ENCODE peak calls at places on chromosome 6, in seven cellular contexts. U is lung; V is cardiac muscle cell; P is dorsolateral prefrontal cortex; G is CD8-positive, alpha-beta T cell; O is esophagus muscularis mucosa; S is lower lobe of right lung. I is an unnamed sample. For H3K27me3, the result is how much of the 10 kb centered on the place peaks cover.

GRCh38 chr6:103273048-103273447 is 1586.7 kb downstream of the HACE1 start:
- DNase-seq in G (no peak), P (no peak), U (no peak), V (no peak), S (no peak), O (no peak), I (no peak)

GRCh38 chr6:123770247-123770949 is 33.3 kb upstream of the NKAIN2 start:
- DNase-seq in G (no peak), U (no peak), P (no peak), O (no peak), S (no peak), V (peak), I (no peak)

GRCh38 chr6:42482126-42482525 is 30.4 kb upstream of the TRERF1 start:
- DNase-seq in U (no peak), G (no peak), P (no peak), S (no peak), V (no peak), O (no peak), I (no peak)

GRCh38 chr6:25450469-25451198 is 171.5 kb downstream of the CARMIL1 start:
- DNase-seq in V (no peak), O (no peak), S (no peak), U (no peak), P (no peak), G (no peak), I (no peak)

GRCh38 chr6:99119109-99120031 is 171.6 kb upstream of the FBXL4 start:
- DNase-seq in U (no peak), S (no peak), P (no peak), V (peak), O (no peak), G (no peak), I (peak)

GRCh38 chr6:2482773-2483172 is 237.4 kb upstream of the GMDS start:
- DNase-seq in S (no peak), V (no peak), G (no peak), U (no peak), P (no peak), O (no peak), I (no peak)

GRCh38 chr6:89413006-89413400 is 930 bp upstream of the RRAGD start:
- DNase-seq in S (peak), P (no peak), V (no peak), U (no peak), O (peak), G (no peak), I (no peak)

GRCh38 chr6:27168108-27168507 is 79.4 kb upstream of the PRSS16 start:
- DNase-seq in G (no peak), O (no peak), U (no peak), V (no peak), S (no peak), P (no peak), I (no peak)

GRCh38 chr6:79100304-79100703 is 22.2 kb upstream of the PHIP start:
- DNase-seq in P (no peak), U (no peak), V (no peak), S (no peak), G (no peak), O (no peak), I (no peak)

GRCh38 chr6:111278738-111279137 is 191.4 kb downstream of the SLC16A10 start:
- DNase-seq in U (no peak), V (no peak), O (no peak), P (no peak), G (no peak), S (no peak), I (no peak)

GRCh38 chr6:26064619-26065257 is 22.5 kb upstream of the HFE start:
- DNase-seq in S (no peak), U (no peak), G (peak), O (no peak), P (no peak), V (peak), I (no peak)

GRCh38 chr6:144262470-144263369 is 22.4 kb upstream of the UTRN start:
- DNase-seq in O (no peak), P (no peak), V (no peak), U (no peak), G (no peak), S (no peak), I (no peak)

GRCh38 chr6:140245641-140246040 is 871.2 kb upstream of the CITED2 start:
- DNase-seq in G (no peak), S (no peak), U (no peak), O (no peak), P (no peak), V (no peak), I (no peak)

GRCh38 chr6:129818251-129818650 is 42.9 kb downstream of the TMEM244 start:
- DNase-seq in U (no peak), P (no peak), O (no peak), V (no peak), G (no peak), S (no peak), I (no peak)

GRCh38 chr6:89221971-89222887 is 5.1 kb upstream of the GABRR1 start:
- DNase-seq in P (no peak), G (no peak), U (no peak), V (peak), O (no peak), S (no peak), I (no peak)

GRCh38 chr6:15254074-15254975 is 8.5 kb downstream of the JARID2 start:
- DNase-seq in G (no peak), S (no peak), V (peak), O (no peak), P (no peak), U (no peak), I (no peak)

GRCh38 chr6:69339163-69339550 is 457.7 kb downstream of the LMBRD1 start:
- DNase-seq in O (no peak), V (no peak), S (no peak), G (no peak), U (no peak), P (no peak), I (no peak)

GRCh38 chr6:169092375-169092774 is 161.3 kb downstream of the THBS2 start:
- DNase-seq in O (peak), V (peak), S (no peak), G (no peak), P (no peak), U (peak), I (no peak)

GRCh38 chr6:124028117-124028516 is 224.5 kb downstream of the NKAIN2 start:
- DNase-seq in P (no peak), U (no peak), O (no peak), G (no peak), S (no peak), V (no peak), I (no peak)

GRCh38 chr6:24228681-24229255 is 102.8 kb downstream of the NRSN1 start:
- DNase-seq in V (peak), G (no peak), U (no peak), P (no peak), O (no peak), S (no peak), I (peak)

GRCh38 chr6:71080151-71080550 is 123.3 kb upstream of the B3GAT2 start:
- DNase-seq in G (no peak), P (no peak), O (no peak), S (no peak), V (no peak), U (no peak), I (no peak)

GRCh38 chr6:86526238-86526637 is 411.1 kb upstream of the HTR1E start:
- DNase-seq in S (no peak), O (no peak), P (no peak), G (no peak), U (no peak), V (no peak), I (no peak)

GRCh38 chr6:34511214-34511922 is 44.8 kb downstream of the SPDEF start:
- DNase-seq in V (no peak), P (no peak), U (no peak), S (peak), O (no peak), G (no peak), I (no peak)

GRCh38 chr6:34511923-34512737 is 44.0 kb downstream of the SPDEF start:
- DNase-seq in S (peak), U (no peak), P (no peak), O (no peak), G (no peak), V (no peak), I (no peak)

GRCh38 chr6:34514112-34514511 is 42.0 kb downstream of the SPDEF start:
- DNase-seq in U (no peak), S (peak), G (no peak), V (no peak), P (no peak), O (no peak), I (no peak)

GRCh38 chr6:34513628-34514027 is 42.5 kb downstream of the SPDEF start:
- DNase-seq in O (no peak), P (no peak), V (no peak), U (no peak), G (no peak), S (peak), I (no peak)

GRCh38 chr6:34512738-34513115 is 43.4 kb downstream of the SPDEF start:
- DNase-seq in G (no peak), V (no peak), U (no peak), S (peak), P (no peak), O (no peak), I (no peak)
- H3K27me3 ChIP-seq in G (under half), V (under half), U (under half), S (under half), P (under half), O (under half), I (under half)

DNA sequence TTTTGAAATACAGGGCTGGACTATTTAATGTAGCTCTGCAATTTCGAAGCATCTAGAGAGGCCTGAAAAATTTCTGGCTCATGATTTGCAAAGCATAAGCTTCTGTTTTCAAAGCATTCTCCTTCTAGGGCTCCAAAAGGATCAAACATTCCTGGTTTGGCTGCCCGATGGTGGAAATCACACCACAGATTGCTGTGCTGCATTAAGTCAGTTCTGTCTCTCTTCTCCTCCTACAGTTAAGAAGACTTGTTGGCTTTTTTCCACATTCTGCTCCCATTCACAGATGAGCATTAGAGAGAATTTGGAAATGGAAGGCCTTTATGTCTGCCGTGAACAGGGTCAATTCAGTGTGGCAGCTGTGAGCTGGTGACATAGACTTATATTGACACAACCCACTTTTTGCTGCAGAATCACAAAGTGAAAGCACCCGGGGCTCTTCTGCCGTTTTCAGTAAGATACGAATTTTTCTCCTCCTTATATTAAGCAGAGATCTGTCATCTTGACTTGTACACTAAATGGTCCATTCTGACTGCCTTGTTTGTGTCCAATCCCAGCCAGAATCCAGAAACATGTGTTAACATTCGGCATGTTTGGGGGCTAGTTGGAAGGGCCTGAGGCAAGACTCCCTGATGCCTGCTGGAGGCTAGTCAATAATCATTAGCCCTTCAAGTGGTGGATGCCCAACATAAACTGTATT is 330.8 kb upstream of the DEFB112 start:
- DNase-seq in P (no peak), U (no peak), V (no peak), G (no peak), O (no peak), S (no peak), I (no peak)
- H3K4me3 ChIP-seq in P (no peak), U (no peak), V (no peak), G (no peak), O (peak), S (no peak), I (no peak)

GRCh38 chr6:107637316-107637715 is 147.4 kb downstream of the SOBP start:
- DNase-seq in P (no peak), O (no peak), G (no peak), U (no peak), V (no peak), S (no peak), I (no peak)

GRCh38 chr6:107641500-107641931 is 151.6 kb downstream of the SOBP start:
- DNase-seq in V (no peak), O (no peak), U (peak), S (peak), P (peak), G (no peak), I (peak)

GRCh38 chr6:107636486-107636885 is 146.6 kb downstream of the SOBP start:
- DNase-seq in U (no peak), V (no peak), G (no peak), P (no peak), O (no peak), S (no peak), I (no peak)

GRCh38 chr6:107637914-107638313 is 148.0 kb downstream of the SOBP start:
- DNase-seq in S (no peak), U (no peak), V (no peak), G (no peak), O (no peak), P (no peak), I (no peak)

DNA sequence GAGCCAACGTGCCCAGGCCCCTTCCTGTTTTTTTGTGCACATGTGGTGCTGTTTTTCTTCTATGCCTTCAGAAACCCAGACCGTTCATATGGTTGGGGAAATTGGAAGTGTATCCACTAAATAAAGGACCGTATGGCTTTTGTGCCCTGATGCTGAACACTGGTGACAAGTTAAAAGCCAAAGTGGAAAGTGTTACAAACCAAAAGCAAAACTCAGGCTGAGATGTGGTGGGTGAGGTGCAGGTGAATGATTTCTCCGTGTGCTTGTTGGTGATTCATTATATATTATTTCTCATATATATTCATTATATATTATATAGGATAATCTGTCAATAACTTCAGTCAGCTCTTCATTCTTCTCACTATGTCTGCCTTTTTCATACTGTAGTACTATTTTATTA is 148.6 kb downstream of the SOBP start:
- DNase-seq in U (no peak), V (no peak), S (no peak), O (no peak), P (no peak), G (no peak), I (no peak)
- TF ChIP-seq CTCF in U (no peak), V (no peak), S (no peak), O (no peak), P (no peak), G (no peak), I (no peak)

GRCh38 chr6:150025201-150025917 is at the start of gene RAET1L:
- DNase-seq in O (no peak), S (no peak), G (no peak), P (no peak), U (peak), V (peak), I (peak)
- H3K27me3 ChIP-seq in O (under half), S (under half), G (under half), P (under half), U (under half), V (half or more), I (under half)

DNA sequence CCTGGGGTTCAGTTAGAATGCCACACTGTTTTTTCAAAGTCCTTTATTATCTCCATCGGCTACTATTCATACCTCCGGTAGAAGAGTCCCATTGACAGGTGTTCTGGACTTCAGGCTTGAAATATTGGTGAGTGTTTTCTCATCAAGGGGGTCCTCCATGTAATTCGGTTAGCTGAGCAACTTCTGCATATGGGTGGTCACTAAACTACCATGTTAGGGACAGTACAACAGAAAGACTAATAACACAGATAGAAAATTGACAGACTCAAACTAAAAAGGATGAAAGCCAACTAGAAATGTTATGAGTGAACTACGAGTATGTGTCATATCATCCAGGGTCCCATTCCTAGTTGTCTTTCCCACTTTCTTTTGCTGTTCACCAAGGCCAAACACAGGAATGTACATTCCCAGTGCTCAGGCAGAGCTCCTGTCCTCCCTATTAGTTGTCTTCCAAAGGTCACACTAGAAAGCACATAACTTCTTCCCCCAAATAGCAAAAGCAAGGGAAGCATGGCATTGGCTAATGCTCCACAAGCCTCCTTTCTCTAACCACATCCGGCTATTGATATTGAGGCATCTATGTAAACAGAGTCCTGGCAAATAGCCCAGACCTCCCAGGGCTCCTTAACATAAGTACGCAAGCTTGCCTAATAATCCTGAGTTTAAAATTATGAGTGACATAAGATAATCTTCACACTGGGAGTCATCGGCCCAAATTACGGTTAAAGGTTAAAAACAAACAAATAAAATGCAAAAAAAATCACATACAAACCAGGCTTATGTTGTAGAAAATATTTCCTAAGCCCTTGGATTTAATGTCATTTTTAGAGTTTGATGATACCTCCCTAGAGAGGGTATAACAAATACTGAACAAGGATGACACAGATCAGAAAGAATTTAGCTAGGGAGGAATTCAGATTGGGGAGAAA is 13.2 kb downstream of the CCN2 start:
- DNase-seq in O (no peak), P (no peak), S (no peak), G (no peak), U (no peak), V (peak), I (peak)
- H3K4me3 ChIP-seq in O (no peak), P (no peak), S (no peak), G (no peak), U (no peak), V (no peak), I (no peak)

DNA sequence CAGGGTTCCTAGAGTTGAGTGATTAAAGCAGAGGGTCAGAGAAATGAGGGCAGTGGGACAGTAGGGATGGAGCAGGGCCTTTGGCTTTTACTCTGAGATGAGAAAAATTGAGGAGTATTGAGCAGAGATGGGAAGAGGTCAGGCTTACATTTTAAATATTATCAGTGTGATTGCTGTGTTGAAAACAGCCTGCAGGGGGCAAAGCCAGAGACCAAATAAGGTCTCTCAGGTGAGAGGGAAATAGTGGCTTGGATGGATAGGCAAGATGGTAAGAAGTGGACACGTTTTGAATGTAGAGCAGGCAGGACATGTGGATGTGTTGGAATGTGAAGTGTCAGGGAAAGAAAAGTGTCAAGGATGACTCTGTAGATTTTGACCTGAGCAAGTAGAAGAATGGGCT is 105.0 kb upstream of the MAP3K7 start:
- DNase-seq in P (no peak), G (no peak), S (no peak), O (no peak), U (no peak), V (no peak), I (no peak)
- TF ChIP-seq CTCF in P (no peak), G (no peak), S (no peak), O (no peak), U (no peak), V (no peak), I (peak)

GRCh38 chr6:28812778-28813569 is 110.8 kb downstream of the TRIM27 start:
- DNase-seq in V (no peak), P (no peak), O (no peak), S (no peak), G (no peak), U (no peak), I (no peak)

GRCh38 chr6:28814032-28814976 is 109.5 kb downstream of the TRIM27 start:
- DNase-seq in V (no peak), U (no peak), S (no peak), G (no peak), P (no peak), O (no peak), I (no peak)

GRCh38 chr6:28809947-28810654 is 113.7 kb downstream of the TRIM27 start:
- DNase-seq in O (no peak), V (peak), S (no peak), U (no peak), G (no peak), P (no peak), I (no peak)

GRCh38 chr6:28810655-28811053 is 113.1 kb downstream of the TRIM27 start:
- DNase-seq in G (no peak), U (no peak), P (no peak), O (no peak), S (no peak), V (no peak), I (no peak)

DNA sequence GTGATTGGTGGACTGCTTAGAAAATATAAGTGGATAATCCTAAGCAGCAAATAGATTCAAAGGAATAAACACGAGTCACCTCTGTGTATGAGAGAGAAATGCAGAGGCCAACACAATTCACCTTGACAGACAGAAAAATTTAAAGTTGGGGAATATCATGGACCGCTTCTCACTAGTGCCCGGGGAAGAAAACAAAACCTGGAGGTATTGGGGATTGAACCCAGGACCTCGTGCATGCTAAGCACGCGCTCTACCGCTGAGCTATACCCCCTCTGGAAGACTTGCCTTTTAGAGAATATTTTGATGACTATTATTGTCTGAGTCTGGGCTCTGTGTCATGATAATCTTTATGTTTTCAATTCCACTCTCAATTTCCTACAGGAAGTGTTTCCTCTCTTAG is 111.9 kb downstream of the TRIM27 start:
- DNase-seq in O (no peak), P (no peak), G (no peak), S (no peak), V (no peak), U (no peak), I (no peak)
- H3K27me3 ChIP-seq in O (under half), P (half or more), G (half or more), S (half or more), V (half or more), U (under half), I (half or more)